ENCODE peak calls at places on chromosomes 1 and 21, in ten cellular contexts. H, I, O, Q, P, W, N, C, J and B are unnamed samples.
A peak's percentile ranks its signal among the peaks of the same experiment; 100 is the strongest.

GRCh38 chr1:213055087-213055591 is 4.1 kb downstream of the RPS6KC1 start:
- DNase-seq in H (no peak), I (no peak), O (no peak), Q (peak; percentile 66), P (no peak), W (no peak), N (no peak), C (no peak), J (no peak), B (no peak)

GRCh38 chr21:35189077-35189863 is 140.2 kb upstream of the RUNX1 start:
- DNase-seq in H (no peak), I (no peak), O (no peak), Q (no peak), P (no peak), W (peak; percentile 52), N (no peak), C (no peak), J (no peak), B (no peak)

GRCh38 chr1:1062364-1063163 is 11.5 kb downstream of the RNF223 start:
- DNase-seq in H (no peak), I (no peak), O (no peak), Q (no peak), P (no peak), W (no peak), N (no peak), C (no peak), J (no peak), B (no peak)

GRCh38 chr1:219518168-219518905 is 94.6 kb downstream of the ZC3H11B start:
- DNase-seq in H (no peak), I (no peak), O (no peak), Q (no peak), P (no peak), W (no peak), N (no peak), C (no peak), J (no peak), B (no peak)

GRCh38 chr1:29245876-29246275 is 9.6 kb downstream of the PTPRU start:
- DNase-seq in H (no peak), I (peak; percentile 29), O (no peak), Q (no peak), P (no peak), W (no peak), N (no peak), C (no peak), J (peak; percentile 68), B (no peak)

GRCh38 chr1:63902844-63903589 is 129.2 kb downstream of the ROR1 start:
- DNase-seq in H (no peak), I (no peak), O (no peak), Q (no peak), P (no peak), W (peak; percentile 45), N (no peak), C (no peak), J (no peak), B (no peak)

GRCh38 chr1:104780470-104781078 is 1030.9 kb downstream of the AMY1C start:
- DNase-seq in H (no peak), I (peak; percentile 14), O (no peak), Q (peak; percentile 44), P (no peak), W (no peak), N (no peak), C (no peak), J (no peak), B (no peak)

GRCh38 chr1:48470506-48470905 is 1.5 kb downstream of the SPATA6 start:
- DNase-seq in H (peak; percentile 53), I (no peak), O (peak; percentile 74), Q (no peak), P (no peak), W (peak; percentile 54), N (no peak), C (peak; percentile 50), J (peak; percentile 79), B (no peak)

GRCh38 chr1:156608036-156608674 is 6.9 kb upstream of the GPATCH4 start:
- DNase-seq in H (peak; percentile 56), I (peak; percentile 92), O (no peak), Q (peak; percentile 82), P (no peak), W (no peak), N (no peak), C (peak; percentile 76), J (peak; percentile 83), B (no peak)
- TF ChIP-seq CTCF in H (peak; percentile 86), I (peak; percentile 97), O (peak; percentile 69), Q (peak; percentile 76), P (peak; percentile 84), W (peak; percentile 82), N (peak; percentile 79), C (peak; percentile 80), J (peak; percentile 92), B (peak; percentile 85)

DNA sequence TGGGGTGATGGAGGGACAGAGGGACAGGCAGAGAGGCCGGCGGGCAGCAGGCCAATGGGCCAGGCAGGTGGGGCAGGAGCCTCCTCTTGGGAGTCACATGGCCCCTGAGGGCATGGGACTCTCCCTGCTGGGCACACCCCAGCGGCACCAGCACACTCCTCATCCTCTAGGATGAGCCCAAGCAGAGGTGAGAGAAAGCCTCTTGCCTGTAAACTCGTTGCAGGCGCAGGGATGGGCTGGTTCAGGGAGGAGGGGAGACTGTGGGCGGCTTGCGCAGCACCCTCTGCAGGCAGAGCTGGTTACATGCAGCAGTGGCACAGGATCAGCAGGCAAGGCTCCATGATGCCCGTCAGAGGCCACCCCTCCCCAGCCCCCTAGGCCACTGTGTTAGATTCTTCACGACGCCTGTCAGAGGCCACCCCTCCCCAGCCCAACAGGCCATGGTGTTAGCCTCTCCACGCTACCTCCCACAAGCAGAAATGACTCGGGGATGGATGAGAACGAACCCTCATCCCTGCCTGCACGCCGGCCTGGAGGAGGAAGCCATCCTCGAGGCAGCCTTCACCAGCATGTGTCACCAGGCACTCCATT is 209.7 kb upstream of the VAMP3 start:
- DNase-seq in H (no peak), I (no peak), O (no peak), Q (peak; percentile 37), P (no peak), W (no peak), N (no peak), C (peak; percentile 89), J (no peak), B (no peak)
- TF ChIP-seq CTCF in H (no peak), I (peak; percentile 19), O (no peak), Q (peak; percentile 65), P (peak; percentile 34), W (no peak), N (no peak), C (peak; percentile 83), J (no peak), B (peak; percentile 42)

GRCh38 chr1:24921938-24922662 is 8.0 kb downstream of the RUNX3 start:
- DNase-seq in H (no peak), I (no peak), O (no peak), Q (no peak), P (no peak), W (no peak), N (no peak), C (no peak), J (no peak), B (no peak)

GRCh38 chr1:24925082-24925779 is 4.8 kb downstream of the RUNX3 start:
- DNase-seq in H (no peak), I (no peak), O (no peak), Q (no peak), P (no peak), W (no peak), N (no peak), C (no peak), J (no peak), B (no peak)

GRCh38 chr1:24926596-24927249 is 3.4 kb downstream of the RUNX3 start:
- DNase-seq in H (no peak), I (no peak), O (no peak), Q (peak; percentile 45), P (no peak), W (no peak), N (no peak), C (no peak), J (no peak), B (no peak)

GRCh38 chr1:24925963-24926362 is 4.1 kb downstream of the RUNX3 start:
- DNase-seq in H (no peak), I (no peak), O (no peak), Q (no peak), P (no peak), W (no peak), N (no peak), C (no peak), J (no peak), B (no peak)

DNA sequence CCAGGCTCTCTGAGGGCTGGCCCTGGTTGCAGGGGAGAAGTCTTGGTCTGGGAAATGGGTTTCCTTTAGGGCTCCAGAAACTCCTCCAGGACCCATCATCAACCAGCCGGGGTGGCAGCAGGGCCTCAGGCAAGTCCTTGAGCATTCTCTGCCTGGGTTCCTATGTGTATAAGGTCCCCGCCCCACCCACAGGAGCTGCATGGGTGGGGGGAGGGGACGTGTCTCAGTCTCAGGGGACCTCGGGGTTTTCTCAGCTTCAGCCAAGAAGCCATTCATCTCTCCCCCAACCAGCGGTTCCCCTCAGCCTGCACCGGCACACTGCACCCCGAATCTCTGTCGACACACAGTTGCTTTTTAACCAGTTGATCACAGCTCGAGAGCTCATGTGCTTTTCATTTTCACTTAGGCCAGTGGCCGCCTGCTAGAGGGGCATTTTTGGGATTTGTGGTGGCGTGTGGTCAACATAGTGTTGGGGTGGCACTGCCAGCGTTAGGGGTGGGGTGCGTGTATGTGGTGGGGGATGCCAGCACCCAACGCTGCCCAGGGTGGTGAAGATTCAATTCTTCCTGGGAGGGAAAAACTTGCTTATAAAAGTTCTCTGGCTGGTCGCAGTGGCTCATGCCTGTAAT is 6.5 kb downstream of the RUNX3 start:
- DNase-seq in H (no peak), I (no peak), O (no peak), Q (no peak), P (no peak), W (no peak), N (no peak), C (no peak), J (no peak), B (no peak)
- TF ChIP-seq CTCF in H (no peak), I (no peak), O (no peak), Q (no peak), P (no peak), W (no peak), N (no peak), C (no peak), J (no peak), B (no peak)

GRCh38 chr1:145828368-145829016 is 4.5 kb downstream of the POLR3C start:
- DNase-seq in H (no peak), I (no peak), O (no peak), Q (no peak), P (no peak), W (no peak), N (no peak), C (no peak), J (no peak), B (no peak)

GRCh38 chr1:145823565-145824498 is at the start of the genes POLR3C and RNF115:
- DNase-seq in H (peak; percentile 91), I (peak; percentile 98), O (peak; percentile 94), Q (peak; percentile 95), P (peak; percentile 96), W (peak; percentile 92), N (peak; percentile 57), C (peak; percentile 91), J (peak; percentile 95), B (peak; percentile 95)

GRCh38 chr1:145824499-145824842 is 471 bp downstream of the POLR3C start:
- DNase-seq in H (no peak), I (no peak), O (no peak), Q (no peak), P (no peak), W (no peak), N (no peak), C (no peak), J (no peak), B (no peak)

GRCh38 chr1:145827966-145828365 is 4.0 kb downstream of the POLR3C start:
- DNase-seq in H (no peak), I (no peak), O (no peak), Q (no peak), P (no peak), W (no peak), N (no peak), C (no peak), J (no peak), B (no peak)

DNA sequence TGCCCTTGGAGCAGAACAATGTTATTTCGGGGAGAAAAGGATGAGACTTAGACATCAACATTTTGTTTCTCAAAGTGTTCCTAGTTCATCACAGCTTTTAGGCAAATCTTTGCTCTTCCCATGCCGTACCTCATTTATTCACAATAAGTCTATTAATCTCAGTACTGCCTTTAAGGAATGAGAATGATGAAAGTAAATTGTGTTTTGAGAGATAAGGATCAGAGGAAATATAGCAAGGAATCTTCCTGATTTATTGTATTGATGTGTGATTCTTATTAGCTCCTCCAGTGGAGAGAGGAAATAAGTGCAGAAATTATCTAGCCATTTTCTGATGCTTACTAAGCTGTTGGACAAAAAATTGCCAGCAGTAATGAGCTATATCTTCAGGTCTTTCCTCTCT is 2.0 kb downstream of the POLR3C start:
- DNase-seq in H (no peak), I (no peak), O (no peak), Q (no peak), P (no peak), W (no peak), N (no peak), C (no peak), J (no peak), B (no peak)
- TF ChIP-seq CTCF in H (no peak), I (peak; percentile 25), O (no peak), Q (no peak), P (no peak), W (no peak), N (no peak), C (no peak), J (no peak), B (no peak)